ENCODE peak calls at places on chromosomes 12 and 14, in four cellular contexts. One of them, this sample, is unnamed.

GRCh38 chr14:90551070-90551704 is 154.4 kb downstream of the CALM1 start:
- DNase-seq in GM12891: no peak
- DNase-seq in K562: no peak
- DNase-seq in HL-60: no peak
- DNase-seq in this sample: no peak

GRCh38 chr14:64845878-64846277 is 33.8 kb downstream of the SPTB start:
- DNase-seq in GM12891: no peak
- DNase-seq in K562: peak; percentile 45
- DNase-seq in HL-60: no peak
- DNase-seq in this sample: no peak

GRCh38 chr12:30420561-30420960 is 275.1 kb downstream of the IPO8 start:
- DNase-seq in GM12891: no peak
- DNase-seq in K562: no peak
- DNase-seq in HL-60: no peak
- DNase-seq in this sample: no peak

GRCh38 chr14:104287301-104288009 is 149.1 kb downstream of the KIF26A start:
- DNase-seq in GM12891: no peak
- DNase-seq in K562: no peak
- DNase-seq in HL-60: no peak
- DNase-seq in this sample: no peak

GRCh38 chr12:93785262-93786010 is 108.3 kb downstream of the CRADD start:
- DNase-seq in GM12891: no peak
- DNase-seq in K562: peak; percentile 75
- DNase-seq in HL-60: no peak
- DNase-seq in this sample: no peak

GRCh38 chr14:76591270-76591669 is 170.0 kb upstream of the VASH1 start:
- DNase-seq in GM12891: no peak
- DNase-seq in K562: no peak
- DNase-seq in HL-60: no peak
- DNase-seq in this sample: no peak

GRCh38 chr12:54370218-54370730 is 6.0 kb upstream of the GPR84 start:
- DNase-seq in GM12891: no peak
- DNase-seq in K562: peak; percentile 87
- DNase-seq in HL-60: no peak
- DNase-seq in this sample: no peak

GRCh38 chr12:79250186-79250585 is 385.6 kb downstream of the SYT1 start:
- DNase-seq in GM12891: no peak
- DNase-seq in K562: no peak
- DNase-seq in HL-60: no peak
- DNase-seq in this sample: no peak

GRCh38 chr12:91567100-91567485 is 384.5 kb upstream of the DCN start:
- DNase-seq in GM12891: no peak
- DNase-seq in K562: no peak
- DNase-seq in HL-60: no peak
- DNase-seq in this sample: no peak

GRCh38 chr12:52370906-52371608 is 3.8 kb upstream of the KRT85 start:
- DNase-seq in GM12891: no peak
- DNase-seq in K562: no peak
- DNase-seq in HL-60: no peak
- DNase-seq in this sample: no peak

GRCh38 chr12:118727196-118727595 is 254.1 kb upstream of the SRRM4 start:
- DNase-seq in GM12891: no peak
- DNase-seq in K562: no peak
- DNase-seq in HL-60: no peak
- DNase-seq in this sample: no peak

GRCh38 chr14:101200650-101201516 is 297.4 kb upstream of the RTL1 start:
- DNase-seq in GM12891: no peak
- DNase-seq in K562: no peak
- DNase-seq in HL-60: no peak
- DNase-seq in this sample: no peak

GRCh38 chr12:98352835-98353234 is 162.6 kb upstream of the TMPO start:
- DNase-seq in GM12891: no peak
- DNase-seq in K562: no peak
- DNase-seq in HL-60: no peak
- DNase-seq in this sample: no peak

GRCh38 chr14:72013606-72014129 is 81.4 kb downstream of the RGS6 start:
- DNase-seq in GM12891: no peak
- DNase-seq in K562: no peak
- DNase-seq in HL-60: no peak
- DNase-seq in this sample: no peak

GRCh38 chr14:37598085-37598972 is 2.9 kb downstream of the TTC6 start:
- DNase-seq in GM12891: no peak
- DNase-seq in K562: no peak
- DNase-seq in HL-60: no peak
- DNase-seq in this sample: no peak

GRCh38 chr12:26402648-26403047 is 207.3 kb downstream of the SSPN start:
- DNase-seq in GM12891: no peak
- DNase-seq in K562: no peak
- DNase-seq in HL-60: no peak
- DNase-seq in this sample: no peak

GRCh38 chr12:105977256-105978051 is 161.3 kb downstream of the NUAK1 start:
- DNase-seq in GM12891: no peak
- DNase-seq in K562: no peak
- DNase-seq in HL-60: no peak
- DNase-seq in this sample: no peak

GRCh38 chr14:51545396-51545795 is 106.3 kb upstream of the FRMD6 start:
- DNase-seq in GM12891: no peak
- DNase-seq in K562: no peak
- DNase-seq in HL-60: no peak
- DNase-seq in this sample: no peak

GRCh38 chr14:99436247-99437180 is 44.1 kb downstream of the SETD3 start:
- DNase-seq in GM12891: no peak
- DNase-seq in K562: no peak
- DNase-seq in HL-60: no peak
- DNase-seq in this sample: no peak

GRCh38 chr14:91892918-91893527 is 25.7 kb upstream of the TC2N start:
- DNase-seq in GM12891: no peak
- DNase-seq in K562: peak; percentile 45
- DNase-seq in HL-60: no peak
- DNase-seq in this sample: no peak

GRCh38 chr12:51974646-51975045 is 23.1 kb downstream of the ACVR1B start:
- DNase-seq in GM12891: no peak
- DNase-seq in K562: no peak
- DNase-seq in HL-60: no peak
- DNase-seq in this sample: no peak

GRCh38 chr12:26918321-26919215 is 19.2 kb downstream of the INTS13 start:
- DNase-seq in GM12891: no peak
- DNase-seq in K562: no peak
- DNase-seq in HL-60: no peak
- DNase-seq in this sample: no peak

GRCh38 chr12:91203610-91204009 is 21.0 kb upstream of the DCN start:
- DNase-seq in GM12891: no peak
- DNase-seq in K562: no peak
- DNase-seq in HL-60: no peak
- DNase-seq in this sample: no peak

GRCh38 chr14:57412341-57412740 is 22.0 kb downstream of the NAA30 start:
- DNase-seq in GM12891: no peak
- DNase-seq in K562: no peak
- DNase-seq in HL-60: no peak
- DNase-seq in this sample: no peak

GRCh38 chr12:26318661-26319068 is 123.3 kb downstream of the SSPN start:
- DNase-seq in GM12891: no peak
- DNase-seq in K562: peak; percentile 70
- DNase-seq in HL-60: no peak
- DNase-seq in this sample: no peak

GRCh38 chr12:92593734-92594402 is 108.9 kb upstream of the PLEKHG7 start:
- DNase-seq in GM12891: peak; percentile 46
- DNase-seq in K562: no peak
- DNase-seq in HL-60: peak; percentile 52
- DNase-seq in this sample: peak; percentile 96

GRCh38 chr14:80901260-80901659 is 40.3 kb downstream of the CEP128 start:
- DNase-seq in GM12891: no peak
- DNase-seq in K562: no peak
- DNase-seq in HL-60: no peak
- DNase-seq in this sample: no peak

GRCh38 chr12:123141615-123142517 is 9.0 kb downstream of the PITPNM2 start:
- DNase-seq in GM12891: no peak
- DNase-seq in K562: peak; percentile 44
- DNase-seq in HL-60: no peak
- DNase-seq in this sample: no peak

GRCh38 chr14:96635850-96636249 is 133.7 kb downstream of the PAPOLA start:
- DNase-seq in GM12891: no peak
- DNase-seq in K562: no peak
- DNase-seq in HL-60: no peak
- DNase-seq in this sample: no peak

GRCh38 chr12:71694099-71694820 is 8.4 kb downstream of the TMEM19 start:
- DNase-seq in GM12891: no peak
- DNase-seq in K562: no peak
- DNase-seq in HL-60: no peak
- DNase-seq in this sample: peak; percentile 79

DNA sequence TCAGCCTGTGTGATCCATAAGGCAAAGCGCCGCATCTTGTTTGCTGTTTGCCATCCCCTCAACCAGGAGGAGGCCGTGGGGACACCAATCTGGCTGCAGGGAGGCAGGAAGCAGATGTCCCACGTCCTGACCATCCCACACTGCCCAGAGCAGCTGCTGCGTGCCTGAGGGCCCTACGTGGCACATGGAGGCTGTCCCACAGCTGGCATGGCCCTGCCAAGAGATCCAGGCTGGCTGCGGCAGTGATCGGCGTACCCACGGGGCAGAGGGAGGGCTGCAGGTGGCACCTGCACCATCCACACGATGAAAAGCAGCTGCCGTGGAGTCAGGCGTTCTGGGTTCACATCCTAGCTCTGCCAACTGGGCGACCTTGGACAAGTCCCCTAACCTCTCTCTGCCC is 42.0 kb downstream of the NCOR2 start:
- DNase-seq in GM12891: no peak
- DNase-seq in K562: no peak
- DNase-seq in HL-60: no peak
- DNase-seq in this sample: no peak
- TF ChIP-seq SPI1 in GM12891: no peak
- TF ChIP-seq SPI1 in K562: no peak
- TF ChIP-seq SPI1 in HL-60: no peak
- TF ChIP-seq SPI1 in this sample: no peak

DNA sequence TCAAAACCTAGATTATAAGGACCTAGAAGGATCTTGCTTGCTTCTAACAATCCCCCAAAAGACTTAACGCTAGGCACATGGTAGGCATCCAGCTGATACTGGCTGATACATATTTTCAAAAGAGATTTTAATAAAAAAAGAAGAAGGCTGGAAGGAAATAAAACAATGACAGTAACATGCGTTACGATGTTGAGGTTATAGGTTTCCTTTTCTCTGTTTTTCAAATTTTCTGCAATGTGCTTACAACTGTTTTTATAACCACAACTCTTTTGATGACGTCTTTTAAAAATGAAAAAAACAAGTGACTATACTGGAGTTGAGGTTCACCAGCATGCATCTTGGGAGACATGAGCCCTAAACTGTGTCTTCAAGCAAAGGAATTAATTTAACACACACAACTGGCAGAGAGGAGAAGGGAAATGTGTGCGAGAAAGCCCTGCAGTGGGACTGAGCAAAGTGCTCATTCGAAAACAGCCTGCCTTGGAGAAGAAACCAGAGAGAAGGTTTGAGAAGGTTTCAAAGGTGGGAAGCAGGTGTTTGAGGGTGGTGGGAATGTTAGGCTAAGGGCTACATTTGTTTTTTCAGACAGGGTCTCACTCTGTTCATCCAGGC is 80.4 kb downstream of the DUSP16 start:
- DNase-seq in GM12891: no peak
- DNase-seq in K562: no peak
- DNase-seq in HL-60: no peak
- DNase-seq in this sample: no peak
- TF ChIP-seq SPI1 in GM12891: no peak
- TF ChIP-seq SPI1 in K562: no peak
- TF ChIP-seq SPI1 in HL-60: no peak
- TF ChIP-seq SPI1 in this sample: no peak

DNA sequence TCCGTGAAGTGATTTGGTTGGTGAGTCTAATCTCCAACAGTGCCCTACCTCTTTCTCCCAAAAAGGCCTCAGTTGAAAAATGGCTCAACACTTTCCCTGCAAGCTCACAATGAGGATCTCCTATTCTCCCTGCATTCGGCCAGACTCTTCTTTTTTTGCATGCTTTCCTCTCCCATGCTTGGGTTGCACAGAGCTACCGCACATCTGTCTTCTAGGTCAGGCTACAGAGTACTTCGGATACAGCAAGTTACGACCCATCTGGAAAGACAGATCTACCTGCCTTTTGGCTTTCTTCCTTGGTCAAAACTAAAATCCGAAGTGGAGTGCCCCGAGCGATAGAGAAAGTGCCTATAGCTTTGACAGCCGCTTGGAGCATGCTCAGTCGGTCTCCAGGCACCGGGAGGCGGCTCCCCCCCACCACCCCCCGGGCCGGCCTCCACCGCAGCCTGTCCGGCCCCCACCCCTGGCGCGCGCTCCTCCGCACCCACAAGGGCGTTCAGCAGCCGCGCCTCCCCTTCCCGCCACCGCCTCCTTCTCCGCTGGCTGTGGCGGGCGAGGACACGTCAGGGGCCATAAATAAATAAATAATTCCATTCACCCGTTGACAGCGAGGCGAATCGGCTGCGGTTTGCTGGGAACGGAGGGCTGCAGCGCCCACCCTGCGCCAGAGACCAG is at the start of gene SLC16A7:
- DNase-seq in GM12891: peak; percentile 46
- DNase-seq in K562: peak; percentile 0
- DNase-seq in HL-60: peak; percentile 58
- DNase-seq in this sample: peak; percentile 60
- TF ChIP-seq SPI1 in GM12891: no peak
- TF ChIP-seq SPI1 in K562: no peak
- TF ChIP-seq SPI1 in HL-60: no peak
- TF ChIP-seq SPI1 in this sample: no peak

GRCh38 chr12:100745378-100746071 is 49.1 kb upstream of the ANO4 start:
- DNase-seq in GM12891: no peak
- DNase-seq in K562: no peak
- DNase-seq in HL-60: no peak
- DNase-seq in this sample: no peak

GRCh38 chr12:100737168-100737567 is 57.4 kb upstream of the ANO4 start:
- DNase-seq in GM12891: no peak
- DNase-seq in K562: no peak
- DNase-seq in HL-60: no peak
- DNase-seq in this sample: no peak

GRCh38 chr12:100743060-100743459 is 51.5 kb upstream of the ANO4 start:
- DNase-seq in GM12891: no peak
- DNase-seq in K562: no peak
- DNase-seq in HL-60: no peak
- DNase-seq in this sample: no peak

GRCh38 chr12:100738086-100738485 is 56.5 kb upstream of the ANO4 start:
- DNase-seq in GM12891: no peak
- DNase-seq in K562: no peak
- DNase-seq in HL-60: no peak
- DNase-seq in this sample: no peak

DNA sequence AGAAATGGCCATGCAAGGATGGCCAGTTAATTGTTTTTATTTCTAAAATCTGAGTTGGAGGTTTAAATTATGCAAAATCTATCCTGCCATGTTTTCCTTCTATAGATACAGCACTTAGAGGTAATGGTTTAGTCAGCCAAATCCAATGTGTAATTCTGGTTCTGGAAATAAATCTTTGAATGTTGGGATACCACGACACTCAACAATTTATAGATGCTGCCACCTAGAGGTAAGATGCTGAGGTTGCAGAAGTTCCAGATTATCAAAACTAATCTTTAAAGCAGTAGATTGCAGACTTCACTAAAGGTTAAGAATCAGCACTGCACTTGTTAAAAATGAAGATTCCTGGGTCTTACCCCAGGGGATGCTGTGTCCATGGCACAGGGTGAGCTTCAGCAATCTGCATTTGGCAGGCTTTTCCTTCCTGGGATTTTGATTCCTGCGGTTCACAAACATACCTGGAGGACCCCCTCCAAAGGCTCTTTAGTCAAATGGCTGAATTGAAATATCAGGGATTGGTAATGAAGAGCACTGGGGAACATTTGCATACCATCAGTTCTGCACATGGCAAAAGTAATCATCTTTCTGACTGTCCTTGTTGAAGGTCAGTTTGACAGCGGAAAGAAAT is 53.4 kb upstream of the ANO4 start:
- DNase-seq in GM12891: no peak
- DNase-seq in K562: peak; percentile 19
- DNase-seq in HL-60: no peak
- DNase-seq in this sample: no peak
- TF ChIP-seq SPI1 in GM12891: no peak
- TF ChIP-seq SPI1 in K562: no peak
- TF ChIP-seq SPI1 in HL-60: no peak
- TF ChIP-seq SPI1 in this sample: no peak

This sample was measured in GM12878.